ENCODE peak calls at places on chromosomes 5 and 9, in six cellular contexts. T is lower lobe of right lung; X is CD8-positive, alpha-beta memory T cell; B is fibroblast of lung; L is left ventricle myocardium inferior; Y is GM23248. O is an unnamed sample.
A peak's percentile ranks its signal among the peaks of the same experiment; 100 is the strongest.

GRCh38 chr5:170552486-170553122 is 48.8 kb downstream of the KCNIP1 start:
- DNase-seq in T (no peak), X (no peak), B (peak; percentile 95), L (peak; percentile 83), Y (peak; percentile 58), O (peak; percentile 82)

GRCh38 chr5:68554566-68555279 is 339.2 kb downstream of the PIK3R1 start:
- DNase-seq in T (no peak), X (no peak), B (peak; percentile 88), L (peak; percentile 29), Y (peak; percentile 95), O (peak; percentile 69)

GRCh38 chr5:172213126-172213525 is 19.2 kb downstream of the EFCAB9 start:
- DNase-seq in T (no peak), X (no peak), B (no peak), L (no peak), Y (no peak), O (no peak)

GRCh38 chr5:96433066-96433447 is at the start of gene PCSK1:
- DNase-seq in T (no peak), X (no peak), B (peak; percentile 31), L (no peak), Y (peak; percentile 13), O (no peak)

GRCh38 chr5:16554110-16554509 is 62.7 kb downstream of the RETREG1 start:
- DNase-seq in T (no peak), X (no peak), B (no peak), L (no peak), Y (no peak), O (no peak)

GRCh38 chr5:43298459-43298858 is 14.8 kb downstream of the HMGCS1 start:
- DNase-seq in T (no peak), X (no peak), B (no peak), L (no peak), Y (no peak), O (no peak)

GRCh38 chr5:147573171-147573570 is 63.3 kb upstream of the DPYSL3 start:
- DNase-seq in T (no peak), X (no peak), B (no peak), L (no peak), Y (no peak), O (no peak)

GRCh38 chr9:93709600-93710369 is 133.4 kb downstream of the PHF2 start:
- DNase-seq in T (no peak), X (no peak), B (no peak), L (no peak), Y (no peak), O (no peak)

GRCh38 chr5:65061250-65061973 is 292.7 kb downstream of the CWC27 start:
- DNase-seq in T (no peak), X (no peak), B (no peak), L (no peak), Y (no peak), O (no peak)

GRCh38 chr5:39231705-39232525 is 12.6 kb upstream of the FYB1 start:
- DNase-seq in T (no peak), X (no peak), B (peak; percentile 35), L (no peak), Y (peak; percentile 58), O (no peak)

GRCh38 chr9:37062331-37062730 is 28.3 kb upstream of the PAX5 start:
- DNase-seq in T (no peak), X (no peak), B (no peak), L (no peak), Y (no peak), O (no peak)

GRCh38 chr9:122218885-122219855 is 9.6 kb downstream of the LHX6 start:
- DNase-seq in T (no peak), X (no peak), B (no peak), L (no peak), Y (peak; percentile 38), O (no peak)

GRCh38 chr9:12718482-12719026 is 25.4 kb downstream of the TYRP1 start:
- DNase-seq in T (no peak), X (no peak), B (peak; percentile 93), L (no peak), Y (peak; percentile 74), O (no peak)

GRCh38 chr9:7318920-7319319 is 480.7 kb downstream of the DMAC1 start:
- DNase-seq in T (no peak), X (no peak), B (no peak), L (no peak), Y (no peak), O (no peak)

GRCh38 chr5:150503386-150503785 is 4.5 kb upstream of the NDST1 start:
- DNase-seq in T (no peak), X (no peak), B (no peak), L (no peak), Y (no peak), O (no peak)

GRCh38 chr9:123872710-123873109 is 57.2 kb downstream of the DENND1A start:
- DNase-seq in T (no peak), X (no peak), B (no peak), L (no peak), Y (no peak), O (no peak)

GRCh38 chr5:89471556-89471955 is 588.6 kb upstream of the MEF2C start:
- DNase-seq in T (no peak), X (no peak), B (peak; percentile 37), L (no peak), Y (peak; percentile 72), O (no peak)

GRCh38 chr9:2810424-2811075 is 33.3 kb downstream of the PUM3 start:
- DNase-seq in T (no peak), X (no peak), B (no peak), L (no peak), Y (no peak), O (no peak)

GRCh38 chr9:124453586-124454191 is 3.4 kb downstream of the ADGRD2 start:
- DNase-seq in T (no peak), X (no peak), B (no peak), L (no peak), Y (no peak), O (no peak)

GRCh38 chr9:128555180-128555721 is 2.9 kb downstream of the SPTAN1 start:
- DNase-seq in T (no peak), X (no peak), B (peak; percentile 86), L (no peak), Y (peak; percentile 71), O (no peak)

GRCh38 chr5:112124788-112125187 is 294.3 kb downstream of the EPB41L4A start:
- DNase-seq in T (no peak), X (no peak), B (no peak), L (no peak), Y (no peak), O (no peak)

GRCh38 chr5:112127856-112128255 is 291.2 kb downstream of the EPB41L4A start:
- DNase-seq in T (no peak), X (no peak), B (no peak), L (no peak), Y (no peak), O (no peak)

GRCh38 chr5:112126982-112127381 is 292.1 kb downstream of the EPB41L4A start:
- DNase-seq in T (no peak), X (no peak), B (no peak), L (no peak), Y (no peak), O (no peak)

GRCh38 chr5:112123060-112123459 is 296.0 kb downstream of the EPB41L4A start:
- DNase-seq in T (no peak), X (no peak), B (no peak), L (no peak), Y (no peak), O (no peak)

DNA sequence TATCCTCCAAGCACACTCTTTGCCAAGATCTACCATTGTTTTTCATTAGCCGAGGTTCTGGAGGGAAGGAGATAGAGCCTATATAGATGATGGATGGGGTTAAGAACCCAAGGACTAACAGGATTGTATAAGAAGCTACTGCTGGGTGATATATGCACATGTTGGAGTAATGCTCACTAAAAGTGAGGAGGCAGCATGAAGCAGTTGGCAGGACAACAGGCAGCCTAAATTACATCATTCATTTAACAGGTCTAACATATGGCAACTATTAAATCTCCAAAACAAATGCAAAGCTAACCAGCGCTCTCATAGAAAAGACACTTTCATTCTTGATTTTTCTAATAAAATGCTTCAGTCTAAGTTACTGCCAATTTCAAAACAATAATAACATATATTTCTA is 293.2 kb downstream of the EPB41L4A start:
- DNase-seq in T (no peak), X (no peak), B (no peak), L (no peak), Y (peak; percentile 79), O (no peak)
- H3K4me3 ChIP-seq in T (no peak overlapping the region), X (no peak overlapping the region), B (no peak overlapping the region), L (no peak overlapping the region), Y (no peak overlapping the region), O (no peak overlapping the region)

DNA sequence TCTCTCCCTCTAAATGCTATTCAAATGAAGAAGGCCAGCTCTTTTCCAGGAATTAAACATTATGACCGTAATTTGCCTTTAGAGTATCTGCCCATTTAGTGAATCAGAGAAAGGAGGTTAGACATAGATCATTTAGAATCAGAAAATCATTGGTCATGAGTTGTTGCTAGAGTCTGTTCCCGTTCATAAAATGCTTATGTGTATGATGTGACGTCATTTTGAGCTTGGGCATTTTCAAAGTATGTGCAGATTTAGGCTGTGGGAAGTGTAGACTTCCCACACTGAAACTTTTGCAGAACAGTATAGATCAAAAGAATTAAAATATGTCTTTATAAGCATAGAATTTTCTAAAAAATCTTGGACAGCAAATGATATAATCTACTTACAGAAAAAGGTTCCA is 162.9 kb downstream of the ALDH1A1 start:
- DNase-seq in T (no peak), X (no peak), B (no peak), L (no peak), Y (no peak), O (no peak)
- H3K27ac ChIP-seq in T (no peak overlapping the region), X (no peak overlapping the region), B (no peak overlapping the region), L (no peak overlapping the region), Y (no peak overlapping the region), O (no peak overlapping the region)

DNA sequence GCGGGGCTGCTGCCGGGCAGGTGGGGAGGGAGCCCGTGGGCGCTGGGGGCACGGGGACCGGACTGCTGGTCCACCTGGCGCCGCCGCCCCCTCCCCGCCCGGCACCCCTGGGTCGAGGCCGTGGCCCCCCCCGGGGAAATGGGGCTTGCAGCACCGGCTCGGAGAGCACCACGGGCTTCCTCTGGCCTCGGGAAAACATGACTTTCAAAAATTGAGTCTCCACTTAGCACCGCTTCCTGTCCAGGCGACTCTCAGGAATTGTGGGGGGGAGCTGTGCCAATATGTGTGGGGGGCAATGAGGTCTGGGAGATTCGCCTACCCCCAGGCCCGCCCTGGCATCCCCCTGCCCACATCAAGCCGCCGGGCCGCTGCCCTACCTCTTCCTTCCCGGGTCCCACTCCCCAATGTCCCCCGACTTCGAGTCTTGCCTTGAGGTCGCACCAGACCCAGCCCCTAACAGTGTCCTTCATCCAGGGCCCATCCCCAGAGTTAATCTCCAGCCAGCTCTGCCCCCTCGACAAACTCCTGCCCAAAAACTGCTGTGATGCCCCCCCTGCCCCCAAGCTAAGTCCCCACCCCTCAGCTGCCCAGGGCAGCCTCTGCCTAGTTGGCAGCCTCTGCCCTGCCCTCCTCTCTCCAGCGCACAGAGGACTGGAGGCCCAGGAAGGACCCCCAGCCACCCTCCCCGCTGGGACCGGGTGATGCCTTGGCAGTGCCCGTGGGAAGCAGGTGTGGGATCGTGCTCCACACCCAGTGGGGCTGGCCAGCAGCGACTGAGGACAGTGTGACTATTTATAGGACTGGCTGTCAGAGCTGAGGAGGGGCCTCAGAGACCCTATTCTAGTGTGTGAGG is 3.9 kb downstream of the EGFL7 start:
- DNase-seq in T (no peak), X (no peak), B (no peak), L (no peak), Y (peak; percentile 48), O (no peak)
- H3K4me3 ChIP-seq in T (peak overlapping the region; percentile 59), X (no peak overlapping the region), B (no peak overlapping the region), L (peak overlapping the region; percentile 81), Y (peak overlapping the region; percentile 43), O (peak overlapping the region; percentile 60)

DNA sequence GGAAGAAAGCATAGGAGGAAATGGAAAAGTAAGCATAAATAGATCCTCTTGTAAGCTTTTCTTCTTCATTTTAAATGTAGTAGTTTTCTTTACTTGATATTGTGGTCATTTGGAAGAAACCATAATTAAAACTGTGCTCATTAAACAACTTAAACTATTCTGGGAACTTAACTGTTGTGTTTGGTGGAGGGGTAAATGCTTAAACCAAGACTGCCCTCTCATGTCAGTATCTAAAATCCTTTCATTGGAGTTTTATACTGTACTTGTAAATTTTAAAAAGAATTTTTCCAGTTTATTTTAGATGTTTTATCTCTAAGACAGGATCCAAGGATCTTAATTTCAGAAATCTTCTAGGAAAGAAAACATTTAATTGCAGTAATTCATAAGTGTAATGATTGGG is 41.4 kb downstream of the MAP3K1 start:
- DNase-seq in T (no peak), X (no peak), B (no peak), L (no peak), Y (no peak), O (no peak)
- H3K27ac ChIP-seq in T (no peak overlapping the region), X (no peak overlapping the region), B (no peak overlapping the region), L (no peak overlapping the region), Y (no peak overlapping the region), O (no peak overlapping the region)